ENCODE peak calls at places on chromosomes 4 and X, in four cellular contexts. Z, A, M and O are unnamed samples.
A peak's percentile ranks its signal among the peaks of the same experiment; 100 is the strongest.

GRCh38 chr4:92234393-92235176 is 69.2 kb upstream of the GRID2 start:
- DNase-seq in Z (peak; percentile 56), A (no peak), M (peak; percentile 39), O (no peak)

GRCh38 chr4:40672528-40673522 is 43.2 kb upstream of the RBM47 start:
- DNase-seq in Z (peak; percentile 97), A (peak; percentile 15), M (peak; percentile 57), O (peak; percentile 98)

GRCh38 chr4:188864741-188865140 is 725.5 kb downstream of the TRIML1 start:
- DNase-seq in Z (no peak), A (no peak), M (no peak), O (no peak)

GRCh38 chr4:175562111-175562510 is 250.0 kb downstream of the GPM6A start:
- DNase-seq in Z (no peak), A (no peak), M (no peak), O (no peak)

GRCh38 chr4:8762951-8763735 is 108.5 kb downstream of the HMX1 start:
- DNase-seq in Z (no peak), A (no peak), M (no peak), O (no peak)

GRCh38 chr4:80094191-80094590 is 21.2 kb upstream of the ANTXR2 start:
- DNase-seq in Z (no peak), A (no peak), M (no peak), O (no peak)

GRCh38 chr4:42768125-42768748 is 111.3 kb upstream of the ATP8A1 start:
- DNase-seq in Z (no peak), A (no peak), M (no peak), O (no peak)

GRCh38 chr4:40587826-40588225 is 41.8 kb downstream of the RBM47 start:
- DNase-seq in Z (no peak), A (no peak), M (no peak), O (no peak)

GRCh38 chrX:76987381-76987780 is 459.8 kb upstream of the FGF16 start:
- DNase-seq in Z (no peak), A (no peak), M (no peak), O (no peak)

GRCh38 chrX:34365482-34365881 is 233.4 kb upstream of the FAM47A start:
- DNase-seq in Z (peak; percentile 4), A (no peak), M (no peak), O (no peak)

GRCh38 chr4:151184523-151185458 is 85.4 kb downstream of the RPS3A start:
- DNase-seq in Z (peak; percentile 76), A (no peak), M (peak; percentile 9), O (no peak)

GRCh38 chrX:146054311-146054710 is 236.7 kb downstream of the SLITRK2 start:
- DNase-seq in Z (no peak), A (no peak), M (no peak), O (no peak)
- TF ChIP-seq USF2 in Z (no peak), A (no peak), M (no peak), O (no peak)

DNA sequence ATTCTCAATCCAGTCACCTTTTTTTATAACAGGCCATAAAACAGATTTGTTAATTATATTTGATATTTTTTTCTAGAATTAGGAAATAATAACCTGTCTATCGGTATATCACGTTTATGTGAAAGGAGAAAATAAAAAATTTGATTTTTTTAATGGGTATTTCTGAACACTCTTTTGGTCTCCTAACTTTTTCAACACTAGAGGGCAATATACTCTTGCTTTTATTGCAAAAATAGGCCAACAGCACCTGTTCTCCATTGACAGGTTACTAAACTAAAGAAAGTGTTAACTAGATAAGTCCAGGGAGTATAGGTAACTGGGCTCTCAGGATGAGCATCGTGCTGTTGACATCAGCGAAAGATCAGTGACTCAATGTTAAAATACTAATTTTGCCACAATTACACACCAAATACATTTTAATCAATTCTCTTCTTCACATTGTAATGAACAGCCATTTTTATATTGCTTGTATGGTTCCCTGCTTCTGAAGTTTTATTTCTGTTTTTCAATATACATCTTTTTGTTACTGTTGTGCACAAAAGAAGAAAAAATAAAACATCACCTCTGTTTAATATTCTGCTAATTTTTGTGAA is 22.8 kb downstream of the NDST4 start:
- DNase-seq in Z (peak; percentile 5), A (no peak), M (peak; percentile 24), O (no peak)
- TF ChIP-seq POLR2AphosphoS2 in Z (no peak), A (no peak), M (no peak), O (no peak)

DNA sequence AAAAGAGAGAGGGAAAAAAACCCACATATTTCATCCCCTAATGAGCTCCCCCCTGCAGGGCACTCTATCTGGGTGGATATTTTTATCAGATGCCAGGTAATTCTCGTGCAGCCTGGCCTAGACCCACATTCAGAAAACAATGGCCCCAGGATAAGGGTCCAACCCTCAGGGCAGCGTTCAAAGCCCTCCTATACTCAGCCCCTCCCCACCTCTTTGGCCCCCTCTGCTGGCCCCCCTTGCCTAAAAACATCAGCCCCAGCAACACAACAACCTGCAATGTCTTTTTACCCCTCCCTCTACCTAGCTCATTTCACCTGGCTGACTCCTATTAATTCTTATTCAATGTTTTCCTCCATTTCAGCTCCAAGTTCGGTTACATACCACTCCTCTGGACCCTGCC is 145.4 kb upstream of the MED14 start:
- DNase-seq in Z (no peak), A (no peak), M (no peak), O (no peak)
- TF ChIP-seq USF2 in Z (no peak), A (no peak), M (no peak), O (no peak)

GRCh38 chr4:2258091-2259035 is 3.5 kb downstream of the MXD4 start:
- DNase-seq in Z (no peak), A (no peak), M (no peak), O (no peak)

GRCh38 chr4:2259541-2260267 is 2.2 kb downstream of the MXD4 start:
- DNase-seq in Z (no peak), A (no peak), M (no peak), O (no peak)

GRCh38 chr4:2257361-2258001 is 4.4 kb downstream of the MXD4 start:
- DNase-seq in Z (no peak), A (no peak), M (no peak), O (no peak)

GRCh38 chr4:2260336-2261109 is 1.4 kb downstream of the MXD4 start:
- DNase-seq in Z (no peak), A (no peak), M (no peak), O (no peak)

GRCh38 chr4:2259036-2259540 is 2.8 kb downstream of the MXD4 start:
- DNase-seq in Z (no peak), A (no peak), M (no peak), O (no peak)
- TF ChIP-seq POLR2AphosphoS2 in Z (no peak), A (no peak), M (no peak), O (no peak)

GRCh38 chr4:54843946-54844345 is 186.2 kb downstream of the KIT start:
- DNase-seq in Z (no peak), A (no peak), M (no peak), O (no peak)

GRCh38 chr4:54842226-54843055 is 184.7 kb downstream of the KIT start:
- DNase-seq in Z (no peak), A (no peak), M (no peak), O (no peak)

GRCh38 chr4:54840430-54840829 is 182.7 kb downstream of the KIT start:
- DNase-seq in Z (no peak), A (no peak), M (no peak), O (no peak)

GRCh38 chr4:54843106-54843505 is 185.3 kb downstream of the KIT start:
- DNase-seq in Z (no peak), A (no peak), M (no peak), O (no peak)

GRCh38 chr4:54840992-54841768 is 183.4 kb downstream of the KIT start:
- DNase-seq in Z (peak; percentile 2), A (no peak), M (no peak), O (no peak)
- TF ChIP-seq USF2 in Z (no peak), A (no peak), M (no peak), O (no peak)

GRCh38 chrX:154401045-154401799 is 3.0 kb downstream of the RPL10 start:
- DNase-seq in Z (peak; percentile 57), A (no peak), M (peak; percentile 70), O (no peak)
- TF ChIP-seq POLR2AphosphoS2 in Z (peak; percentile 100), A (peak; percentile 99), M (peak; percentile 96), O (peak; percentile 90)

DNA sequence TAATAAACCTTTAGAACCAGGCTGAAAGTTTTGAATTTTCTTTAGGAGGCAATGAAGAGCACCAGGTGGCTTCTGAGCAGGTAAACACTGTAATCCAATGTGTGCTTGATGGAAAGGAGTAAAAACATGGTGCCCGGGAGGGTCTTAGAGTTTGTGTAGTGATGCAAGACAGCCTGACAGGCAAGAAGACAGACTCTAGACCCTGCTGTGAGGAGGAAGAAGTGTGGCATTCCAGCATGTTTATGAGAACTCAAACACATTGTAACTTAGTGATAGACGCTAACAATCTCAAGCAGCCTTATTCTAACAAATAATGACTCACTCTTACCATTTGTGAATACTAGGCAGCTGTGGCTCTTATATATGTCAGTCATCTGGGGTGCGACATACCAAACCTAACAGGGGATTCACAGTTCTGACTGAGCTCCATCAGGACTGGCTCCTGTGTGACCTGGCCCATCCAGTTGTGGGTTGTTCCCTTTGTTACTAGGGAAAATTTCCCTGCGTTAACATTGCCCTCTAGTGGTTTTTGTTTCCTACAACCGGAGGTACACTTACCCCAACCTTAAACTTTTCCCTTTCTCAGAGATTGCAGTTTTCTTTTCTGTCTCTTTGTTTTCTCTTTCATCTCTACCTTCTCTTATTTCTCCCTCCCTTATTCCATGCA is 53.8 kb downstream of the VSIG4 start:
- DNase-seq in Z (peak; percentile 50), A (peak; percentile 59), M (peak; percentile 18), O (peak; percentile 55)
- TF ChIP-seq USF2 in Z (no peak), A (no peak), M (no peak), O (no peak)